ENCODE peak calls at places on chromosomes 11 and 22, in ten cellular contexts. R is HTR-8/SVneo; Q is CD8-positive, alpha-beta memory T cell; A is HCT116; P is HuH-7; L is RCC 7860; H is AG08396; I is iris pigment epithelial cell; D is stimulated activated CD8-positive, alpha-beta memory T cell treated with anti-CD3 and anti-CD28 coated beads, Interleukin-15, amount 100 ng/mL, for 24 hours; E is CD4-positive, alpha-beta T cell. F is an unnamed sample.

GRCh38 chr11:12624595-12624994 is 49.6 kb upstream of the TEAD1 start:
- DNase-seq in I (no peak), Q (no peak), H (no peak), L (no peak), E (no peak), A (no peak), P (no peak), D (no peak), R (no peak), F (no peak)

GRCh38 chr11:117407016-117407415 is 79.4 kb downstream of the CEP164 start:
- DNase-seq in A (no peak), L (no peak), D (no peak), I (no peak), H (no peak), R (no peak), P (no peak), E (peak; percentile 16), Q (no peak), F (no peak)

GRCh38 chr11:118155781-118156530 is 3.3 kb upstream of the SCN4B start:
- DNase-seq in H (no peak), Q (no peak), P (no peak), R (no peak), E (no peak), A (no peak), I (no peak), D (no peak), L (no peak), F (no peak)

GRCh38 chr11:64156235-64157011 is 9.5 kb downstream of the MACROD1 start:
- DNase-seq in E (no peak), A (no peak), H (no peak), R (no peak), P (no peak), Q (no peak), L (no peak), D (no peak), I (no peak), F (no peak)

GRCh38 chr11:38014405-38014804 is 1416.4 kb upstream of the RAG2 start:
- DNase-seq in L (no peak), P (no peak), A (no peak), D (no peak), E (no peak), R (no peak), I (peak; percentile 87), Q (no peak), H (no peak), F (no peak)

GRCh38 chr11:2526808-2527381 is 82.1 kb downstream of the KCNQ1 start:
- DNase-seq in H (no peak), D (no peak), I (no peak), E (peak; percentile 39), L (no peak), R (no peak), A (no peak), P (no peak), Q (no peak), F (peak; percentile 16)

GRCh38 chr22:16601437-16602223 is 9.0 kb upstream of the CCT8L2 start:
- DNase-seq in I (no peak), E (no peak), R (no peak), Q (peak; percentile 27), A (no peak), L (no peak), H (no peak), D (no peak), P (no peak), F (no peak)

GRCh38 chr11:69417211-69418085 is 64.0 kb upstream of the LINC01488 start:
- DNase-seq in D (no peak), E (no peak), P (no peak), H (no peak), A (no peak), I (no peak), L (no peak), R (no peak), Q (no peak), F (no peak)

GRCh38 chr11:44837650-44838049 is 110.9 kb downstream of the TSPAN18 start:
- DNase-seq in H (no peak), I (peak; percentile 51), D (no peak), L (no peak), Q (no peak), R (no peak), A (no peak), P (no peak), E (no peak), F (no peak)

GRCh38 chr11:61141601-61142028 is 19.6 kb downstream of the VPS37C start:
- DNase-seq in A (no peak), H (no peak), R (no peak), P (no peak), I (no peak), D (no peak), L (no peak), Q (no peak), E (no peak), F (no peak)

GRCh38 chr11:66443602-66444001 is 5.0 kb upstream of the MRPL11 start:
- DNase-seq in R (peak; percentile 59), Q (no peak), D (no peak), A (peak; percentile 19), I (peak; percentile 88), P (no peak), E (no peak), H (peak; percentile 71), L (peak; percentile 10), F (no peak)

GRCh38 chr22:19607198-19608113 is 83.2 kb upstream of the CLDN5 start:
- DNase-seq in Q (peak; percentile 49), P (no peak), E (peak; percentile 52), D (no peak), I (no peak), L (no peak), R (no peak), H (no peak), A (no peak), F (no peak)

GRCh38 chr11:57387284-57388030 is 3.0 kb downstream of the PRG2 start:
- DNase-seq in L (no peak), A (no peak), H (no peak), Q (no peak), E (no peak), D (no peak), R (no peak), P (no peak), I (peak; percentile 8), F (no peak)

GRCh38 chr11:64265176-64266160 is 14.1 kb downstream of the PLCB3 start:
- DNase-seq in E (no peak), I (no peak), P (no peak), Q (no peak), D (no peak), R (no peak), A (no peak), L (no peak), H (no peak), F (no peak)

GRCh38 chr11:110251837-110252236 is 44.6 kb downstream of the RDX start:
- DNase-seq in E (no peak), I (peak; percentile 80), L (peak; percentile 56), A (peak; percentile 73), P (no peak), Q (no peak), D (no peak), H (peak; percentile 14), R (peak; percentile 20), F (no peak)

GRCh38 chr11:64253481-64253880 is 2.2 kb downstream of the PLCB3 start:
- DNase-seq in R (no peak), H (peak; percentile 57), I (no peak), D (no peak), L (no peak), A (no peak), Q (no peak), E (no peak), P (no peak), F (no peak)

GRCh38 chr11:20360650-20361049 is 2.9 kb upstream of the HTATIP2 start:
- DNase-seq in D (no peak), L (peak; percentile 58), R (no peak), P (no peak), Q (peak; percentile 57), A (no peak), E (no peak), H (no peak), I (peak; percentile 63), F (no peak)

GRCh38 chr11:57432714-57433163 is 5.8 kb upstream of the SLC43A3 start:
- DNase-seq in E (no peak), R (no peak), D (no peak), Q (no peak), P (no peak), A (no peak), H (peak; percentile 20), I (peak; percentile 93), L (peak; percentile 82), F (no peak)

GRCh38 chr22:28373841-28374240 is 305.8 kb downstream of the TTC28 start:
- DNase-seq in A (no peak), H (peak; percentile 26), R (no peak), E (no peak), D (no peak), I (peak; percentile 32), L (no peak), P (no peak), Q (no peak), F (no peak)

F was measured in mesothelial cell of epicardium.